ENCODE peak calls at places on chromosomes 3 and 15, in eight cellular contexts. One of them, this sample, is unnamed.

GRCh38 chr3:153970735-153971347 is 150.3 kb upstream of the ARHGEF26 start:
- DNase-seq in IMR-90: peak; percentile 34
- DNase-seq in pancreas: no peak
- DNase-seq in ovary: no peak
- DNase-seq in breast epithelium: no peak
- DNase-seq in brain microvascular endothelial cell: peak; percentile 31
- DNase-seq in CD8-positive, alpha-beta T cell: no peak
- DNase-seq in cardiac muscle cell: no peak
- DNase-seq in this sample: no peak

GRCh38 chr3:17443142-17443541 is 299.3 kb downstream of the TBC1D5 start:
- DNase-seq in pancreas: no peak
- DNase-seq in brain microvascular endothelial cell: no peak
- DNase-seq in breast epithelium: no peak
- DNase-seq in ovary: no peak
- DNase-seq in IMR-90: no peak
- DNase-seq in CD8-positive, alpha-beta T cell: no peak
- DNase-seq in cardiac muscle cell: no peak
- DNase-seq in this sample: no peak

GRCh38 chr15:51366911-51367310 is 25.5 kb downstream of the GLDN start:
- DNase-seq in cardiac muscle cell: no peak
- DNase-seq in IMR-90: peak; percentile 52
- DNase-seq in breast epithelium: peak; percentile 30
- DNase-seq in ovary: peak; percentile 46
- DNase-seq in pancreas: no peak
- DNase-seq in brain microvascular endothelial cell: no peak
- DNase-seq in CD8-positive, alpha-beta T cell: no peak
- DNase-seq in this sample: no peak

GRCh38 chr15:42059661-42060476 is 34.5 kb downstream of the PLA2G4D start:
- DNase-seq in CD8-positive, alpha-beta T cell: peak; percentile 76
- DNase-seq in pancreas: peak; percentile 89
- DNase-seq in ovary: peak; percentile 68
- DNase-seq in cardiac muscle cell: peak; percentile 73
- DNase-seq in brain microvascular endothelial cell: peak; percentile 43
- DNase-seq in breast epithelium: peak; percentile 30
- DNase-seq in IMR-90: peak; percentile 21
- DNase-seq in this sample: peak; percentile 72

GRCh38 chr3:121411554-121411953 is 134.2 kb downstream of the POLQ start:
- DNase-seq in breast epithelium: no peak
- DNase-seq in CD8-positive, alpha-beta T cell: no peak
- DNase-seq in pancreas: no peak
- DNase-seq in ovary: no peak
- DNase-seq in cardiac muscle cell: no peak
- DNase-seq in brain microvascular endothelial cell: no peak
- DNase-seq in IMR-90: peak; percentile 40
- DNase-seq in this sample: no peak

GRCh38 chr3:109316162-109316730 is at the start of gene DPPA2:
- DNase-seq in ovary: no peak
- DNase-seq in cardiac muscle cell: no peak
- DNase-seq in CD8-positive, alpha-beta T cell: no peak
- DNase-seq in pancreas: no peak
- DNase-seq in brain microvascular endothelial cell: no peak
- DNase-seq in IMR-90: no peak
- DNase-seq in breast epithelium: no peak
- DNase-seq in this sample: no peak

GRCh38 chr15:48634934-48635333 is 10.6 kb downstream of the FBN1 start:
- DNase-seq in IMR-90: peak; percentile 76
- DNase-seq in brain microvascular endothelial cell: peak; percentile 53
- DNase-seq in ovary: no peak
- DNase-seq in CD8-positive, alpha-beta T cell: no peak
- DNase-seq in pancreas: no peak
- DNase-seq in breast epithelium: no peak
- DNase-seq in cardiac muscle cell: no peak
- DNase-seq in this sample: no peak

GRCh38 chr15:45448516-45448915 is 70.2 kb upstream of the GATM start:
- DNase-seq in cardiac muscle cell: no peak
- DNase-seq in breast epithelium: no peak
- DNase-seq in IMR-90: peak; percentile 28
- DNase-seq in ovary: no peak
- DNase-seq in pancreas: no peak
- DNase-seq in brain microvascular endothelial cell: no peak
- DNase-seq in CD8-positive, alpha-beta T cell: no peak
- DNase-seq in this sample: no peak

GRCh38 chr3:61562042-61562809 is 855 bp downstream of the PTPRG start:
- DNase-seq in brain microvascular endothelial cell: no peak
- DNase-seq in ovary: peak; percentile 63
- DNase-seq in pancreas: peak; percentile 67
- DNase-seq in CD8-positive, alpha-beta T cell: no peak
- DNase-seq in breast epithelium: no peak
- DNase-seq in cardiac muscle cell: peak; percentile 49
- DNase-seq in IMR-90: peak; percentile 31
- DNase-seq in this sample: no peak

GRCh38 chr3:114892117-114892870 is 254.8 kb downstream of the ZBTB20 start:
- DNase-seq in CD8-positive, alpha-beta T cell: no peak
- DNase-seq in IMR-90: no peak
- DNase-seq in breast epithelium: no peak
- DNase-seq in ovary: no peak
- DNase-seq in brain microvascular endothelial cell: no peak
- DNase-seq in cardiac muscle cell: no peak
- DNase-seq in pancreas: no peak
- DNase-seq in this sample: no peak

GRCh38 chr15:90358124-90359033 is 6.3 kb downstream of the ZNF774 start:
- DNase-seq in brain microvascular endothelial cell: peak; percentile 45
- DNase-seq in cardiac muscle cell: no peak
- DNase-seq in ovary: no peak
- DNase-seq in IMR-90: peak; percentile 81
- DNase-seq in pancreas: no peak
- DNase-seq in CD8-positive, alpha-beta T cell: no peak
- DNase-seq in breast epithelium: no peak
- DNase-seq in this sample: no peak

GRCh38 chr15:64216161-64216560 is 53.3 kb upstream of the PPIB start:
- DNase-seq in breast epithelium: no peak
- DNase-seq in IMR-90: no peak
- DNase-seq in cardiac muscle cell: no peak
- DNase-seq in brain microvascular endothelial cell: no peak
- DNase-seq in pancreas: no peak
- DNase-seq in CD8-positive, alpha-beta T cell: no peak
- DNase-seq in ovary: no peak
- DNase-seq in this sample: no peak

GRCh38 chr3:32759342-32759741 is 58.5 kb upstream of the TRIM71 start:
- DNase-seq in pancreas: no peak
- DNase-seq in breast epithelium: no peak
- DNase-seq in cardiac muscle cell: no peak
- DNase-seq in ovary: no peak
- DNase-seq in IMR-90: no peak
- DNase-seq in CD8-positive, alpha-beta T cell: no peak
- DNase-seq in brain microvascular endothelial cell: no peak
- DNase-seq in this sample: no peak

GRCh38 chr3:151384741-151385174 is at the start of gene P2RY12:
- DNase-seq in pancreas: no peak
- DNase-seq in brain microvascular endothelial cell: no peak
- DNase-seq in breast epithelium: no peak
- DNase-seq in IMR-90: no peak
- DNase-seq in ovary: no peak
- DNase-seq in cardiac muscle cell: no peak
- DNase-seq in CD8-positive, alpha-beta T cell: no peak
- DNase-seq in this sample: no peak

DNA sequence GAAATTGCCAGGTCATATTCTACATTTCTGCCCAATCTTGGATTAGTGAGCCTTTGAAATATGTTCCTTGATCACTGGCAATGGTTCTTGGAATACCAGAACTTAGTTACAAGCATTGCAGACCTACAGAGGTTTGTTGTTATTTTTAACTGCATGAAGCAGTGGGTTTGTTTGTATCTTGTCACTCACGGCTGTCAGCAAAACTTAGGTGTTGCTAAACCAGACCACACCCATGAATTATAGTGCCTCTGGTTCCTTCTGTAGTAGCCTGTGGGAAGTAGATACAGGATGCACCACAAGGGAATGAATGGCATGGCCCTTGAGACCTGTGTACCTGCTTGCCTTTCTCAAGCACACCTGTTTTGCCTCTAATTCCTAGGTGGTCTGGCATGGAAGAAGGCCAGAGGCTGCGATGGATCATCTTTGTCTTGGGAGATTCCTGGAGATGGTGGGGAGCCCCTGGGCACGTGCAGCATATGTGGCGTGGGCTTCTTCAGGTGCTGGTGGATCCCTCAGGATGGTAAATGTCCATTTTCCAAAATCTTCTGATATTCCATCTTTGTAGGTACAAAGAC is 138.8 kb downstream of the SNRPN start:
- DNase-seq in pancreas: no peak
- DNase-seq in brain microvascular endothelial cell: no peak
- DNase-seq in IMR-90: no peak
- DNase-seq in CD8-positive, alpha-beta T cell: no peak
- DNase-seq in cardiac muscle cell: no peak
- DNase-seq in breast epithelium: no peak
- DNase-seq in ovary: no peak
- DNase-seq in this sample: no peak
- H3K27me3 ChIP-seq in pancreas: no peaks in the 10 kb centered on the region
- H3K27me3 ChIP-seq in brain microvascular endothelial cell: no peaks in the 10 kb centered on the region
- H3K27me3 ChIP-seq in IMR-90: no peaks in the 10 kb centered on the region
- H3K27me3 ChIP-seq in CD8-positive, alpha-beta T cell: no peaks in the 10 kb centered on the region
- H3K27me3 ChIP-seq in cardiac muscle cell: no peaks in the 10 kb centered on the region
- H3K27me3 ChIP-seq in breast epithelium: no peaks in the 10 kb centered on the region
- H3K27me3 ChIP-seq in ovary: no peaks in the 10 kb centered on the region
- H3K27me3 ChIP-seq in this sample: no peaks in the 10 kb centered on the region

DNA sequence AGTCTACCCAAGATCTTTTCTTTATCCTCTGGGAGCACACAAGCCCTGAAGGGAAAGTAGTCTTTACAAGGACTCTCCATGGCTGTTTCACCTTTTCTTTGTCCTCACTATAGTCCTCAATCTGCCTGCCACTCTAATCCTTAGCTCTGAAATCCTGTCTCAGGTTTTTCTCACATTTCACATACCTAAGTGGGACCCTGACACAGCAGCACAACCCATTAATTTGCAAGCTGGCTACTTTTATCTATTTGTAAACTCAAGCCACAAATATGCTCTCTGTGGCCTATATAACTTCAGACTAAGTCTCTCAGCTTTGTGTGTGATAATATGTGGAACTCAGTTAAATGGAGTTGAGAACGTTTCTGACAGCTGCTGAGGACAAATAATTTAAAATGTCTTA is 19.8 kb downstream of the SIN3A start:
- DNase-seq in ovary: no peak
- DNase-seq in breast epithelium: no peak
- DNase-seq in IMR-90: no peak
- DNase-seq in CD8-positive, alpha-beta T cell: no peak
- DNase-seq in pancreas: no peak
- DNase-seq in brain microvascular endothelial cell: no peak
- DNase-seq in cardiac muscle cell: no peak
- DNase-seq in this sample: no peak
- H3K36me3 ChIP-seq in ovary: no peaks in the 10 kb centered on the region
- H3K36me3 ChIP-seq in breast epithelium: no peaks in the 10 kb centered on the region
- H3K36me3 ChIP-seq in IMR-90: peaks cover 24% of the 10 kb centered on the region
- H3K36me3 ChIP-seq in CD8-positive, alpha-beta T cell: peaks cover 21% of the 10 kb centered on the region
- H3K36me3 ChIP-seq in pancreas: peaks cover 29% of the 10 kb centered on the region
- H3K36me3 ChIP-seq in brain microvascular endothelial cell: peaks cover 12% of the 10 kb centered on the region
- H3K36me3 ChIP-seq in cardiac muscle cell: peaks cover 19% of the 10 kb centered on the region
- H3K36me3 ChIP-seq in this sample: peaks cover 28% of the 10 kb centered on the region

DNA sequence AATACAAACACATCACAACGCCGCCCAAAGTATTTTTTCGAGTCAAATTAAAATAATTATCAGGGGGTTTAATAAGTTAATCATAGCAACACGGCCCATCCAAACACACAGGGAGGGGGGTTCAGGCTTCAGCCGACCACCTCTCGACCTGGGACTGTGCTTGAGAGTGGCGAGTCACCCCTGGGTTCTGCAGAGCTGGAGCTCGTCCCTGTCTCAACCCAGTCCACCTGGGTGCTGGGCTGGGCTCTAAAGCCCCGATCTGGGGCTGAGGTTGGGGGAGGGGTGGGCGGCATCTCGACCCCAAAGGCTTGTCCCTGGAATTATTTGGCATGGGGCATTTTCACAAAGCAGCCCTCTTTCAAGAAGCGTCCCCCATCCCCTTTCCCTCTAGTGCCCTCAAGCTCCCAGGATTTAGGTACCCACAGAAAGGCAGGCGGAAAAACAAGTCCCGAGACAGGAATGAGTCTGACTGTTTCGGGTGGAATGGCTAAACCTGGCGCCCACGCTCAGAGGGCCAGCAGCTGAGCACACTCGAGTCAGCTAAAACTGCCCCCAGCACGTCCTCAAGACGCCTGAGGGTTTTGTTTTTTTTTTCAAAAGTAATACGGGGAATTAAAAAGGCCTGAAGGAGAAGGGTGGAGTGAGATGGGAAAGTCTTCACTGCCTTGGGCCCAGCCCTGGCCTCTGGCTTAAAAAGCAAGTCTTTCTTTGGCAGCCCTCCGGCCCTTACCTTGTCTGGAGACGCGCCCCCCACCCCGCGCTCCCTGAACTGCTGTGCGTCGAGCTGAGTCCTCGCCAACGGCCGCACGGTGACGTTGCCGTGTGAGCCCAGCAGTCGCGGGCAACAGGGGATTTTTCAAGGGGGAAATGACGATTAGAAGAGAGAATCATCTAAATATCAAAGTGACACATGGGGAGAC is 32.5 kb downstream of the NR2F2 start:
- DNase-seq in IMR-90: no peak
- DNase-seq in brain microvascular endothelial cell: no peak
- DNase-seq in pancreas: no peak
- DNase-seq in CD8-positive, alpha-beta T cell: no peak
- DNase-seq in cardiac muscle cell: no peak
- DNase-seq in breast epithelium: no peak
- DNase-seq in ovary: no peak
- DNase-seq in this sample: no peak
- H3K27me3 ChIP-seq in IMR-90: peaks cover 4% of the 10 kb centered on the region
- H3K27me3 ChIP-seq in brain microvascular endothelial cell: no peaks in the 10 kb centered on the region
- H3K27me3 ChIP-seq in pancreas: peaks cover 5% of the 10 kb centered on the region
- H3K27me3 ChIP-seq in CD8-positive, alpha-beta T cell: peaks cover 48% of the 10 kb centered on the region
- H3K27me3 ChIP-seq in cardiac muscle cell: peaks cover 100% of the 10 kb centered on the region
- H3K27me3 ChIP-seq in breast epithelium: peaks cover 87% of the 10 kb centered on the region
- H3K27me3 ChIP-seq in ovary: no peaks in the 10 kb centered on the region
- H3K27me3 ChIP-seq in this sample: peaks cover 36% of the 10 kb centered on the region

GRCh38 chr3:23333633-23334032 is 130.5 kb downstream of the UBE2E2 start:
- DNase-seq in brain microvascular endothelial cell: no peak
- DNase-seq in CD8-positive, alpha-beta T cell: no peak
- DNase-seq in pancreas: no peak
- DNase-seq in IMR-90: no peak
- DNase-seq in breast epithelium: no peak
- DNase-seq in cardiac muscle cell: no peak
- DNase-seq in ovary: no peak
- DNase-seq in this sample: no peak

GRCh38 chr3:23325466-23326065 is 122.4 kb downstream of the UBE2E2 start:
- DNase-seq in ovary: no peak
- DNase-seq in brain microvascular endothelial cell: no peak
- DNase-seq in pancreas: no peak
- DNase-seq in CD8-positive, alpha-beta T cell: no peak
- DNase-seq in IMR-90: no peak
- DNase-seq in breast epithelium: no peak
- DNase-seq in cardiac muscle cell: no peak
- DNase-seq in this sample: no peak

GRCh38 chr3:23329471-23329870 is 126.3 kb downstream of the UBE2E2 start:
- DNase-seq in pancreas: no peak
- DNase-seq in breast epithelium: no peak
- DNase-seq in ovary: no peak
- DNase-seq in IMR-90: no peak
- DNase-seq in CD8-positive, alpha-beta T cell: no peak
- DNase-seq in brain microvascular endothelial cell: no peak
- DNase-seq in cardiac muscle cell: no peak
- DNase-seq in this sample: no peak

GRCh38 chr3:23330568-23330967 is 127.4 kb downstream of the UBE2E2 start:
- DNase-seq in CD8-positive, alpha-beta T cell: no peak
- DNase-seq in IMR-90: peak; percentile 11
- DNase-seq in brain microvascular endothelial cell: no peak
- DNase-seq in breast epithelium: no peak
- DNase-seq in pancreas: no peak
- DNase-seq in ovary: no peak
- DNase-seq in cardiac muscle cell: no peak
- DNase-seq in this sample: no peak

GRCh38 chr3:23331141-23331935 is 128.2 kb downstream of the UBE2E2 start:
- DNase-seq in CD8-positive, alpha-beta T cell: no peak
- DNase-seq in ovary: no peak
- DNase-seq in IMR-90: peak; percentile 21
- DNase-seq in breast epithelium: no peak
- DNase-seq in pancreas: no peak
- DNase-seq in cardiac muscle cell: no peak
- DNase-seq in brain microvascular endothelial cell: no peak
- DNase-seq in this sample: no peak
- H3K36me3 ChIP-seq in CD8-positive, alpha-beta T cell: no peaks in the 10 kb centered on the region
- H3K36me3 ChIP-seq in ovary: no peaks in the 10 kb centered on the region
- H3K36me3 ChIP-seq in IMR-90: no peaks in the 10 kb centered on the region
- H3K36me3 ChIP-seq in breast epithelium: no peaks in the 10 kb centered on the region
- H3K36me3 ChIP-seq in pancreas: no peaks in the 10 kb centered on the region
- H3K36me3 ChIP-seq in cardiac muscle cell: no peaks in the 10 kb centered on the region
- H3K36me3 ChIP-seq in brain microvascular endothelial cell: no peaks in the 10 kb centered on the region
- H3K36me3 ChIP-seq in this sample: no peaks in the 10 kb centered on the region

This sample was measured in CD4-positive, alpha-beta memory T cell.